ENCODE peak calls at places on chromosomes 12 and 14, in ten cellular contexts. H, Y, W, E, O, N, Q, K, U and I are unnamed samples.

GRCh38 chr12:5567021-5567744 is 135.3 kb downstream of the NTF3 start:
- DNase-seq in H (no peak), Y (no peak), W (no peak), E (no peak), O (no peak), N (peak), Q (no peak), K (no peak), U (no peak), I (no peak)

GRCh38 chr12:10965511-10965910 is 21.2 kb downstream of the TAS2R50 start:
- DNase-seq in H (no peak), Y (no peak), W (no peak), E (no peak), O (no peak), N (no peak), Q (no peak), K (no peak), U (no peak), I (no peak)

GRCh38 chr12:49664591-49665146 is 41.3 kb downstream of the PRPF40B start:
- DNase-seq in H (no peak), Y (no peak), W (peak), E (no peak), O (no peak), N (no peak), Q (no peak), K (no peak), U (no peak), I (peak)

GRCh38 chr12:11768233-11768965 is 118.9 kb downstream of the ETV6 start:
- DNase-seq in H (peak), Y (no peak), W (no peak), E (no peak), O (no peak), N (no peak), Q (no peak), K (no peak), U (no peak), I (no peak)

GRCh38 chr12:74337951-74338350 is 199.7 kb upstream of the ATXN7L3B start:
- DNase-seq in H (no peak), Y (no peak), W (no peak), E (no peak), O (no peak), N (no peak), Q (no peak), K (no peak), U (no peak), I (peak)

GRCh38 chr12:85191-85666 is 18.7 kb downstream of the IQSEC3 start:
- DNase-seq in H (no peak), Y (no peak), W (no peak), E (no peak), O (no peak), N (no peak), Q (no peak), K (no peak), U (no peak), I (no peak)

GRCh38 chr14:77220246-77221017 is 38.8 kb downstream of the TMEM63C start:
- DNase-seq in H (no peak), Y (no peak), W (no peak), E (no peak), O (no peak), N (no peak), Q (no peak), K (no peak), U (no peak), I (no peak)

GRCh38 chr12:91163116-91163515 is 19.5 kb downstream of the DCN start:
- DNase-seq in H (no peak), Y (no peak), W (no peak), E (no peak), O (no peak), N (no peak), Q (no peak), K (no peak), U (no peak), I (no peak)

GRCh38 chr14:99093532-99094517 is 178.2 kb downstream of the BCL11B start:
- DNase-seq in H (no peak), Y (no peak), W (no peak), E (peak), O (no peak), N (no peak), Q (no peak), K (no peak), U (no peak), I (no peak)

GRCh38 chr12:67446716-67447115 is 177.6 kb downstream of the CAND1 start:
- DNase-seq in H (no peak), Y (no peak), W (no peak), E (no peak), O (no peak), N (no peak), Q (no peak), K (no peak), U (no peak), I (no peak)

GRCh38 chr14:39034481-39035296 is 68.3 kb downstream of the SEC23A start:
- DNase-seq in H (no peak), Y (no peak), W (no peak), E (peak), O (peak), N (no peak), Q (no peak), K (no peak), U (no peak), I (no peak)

GRCh38 chr12:47576256-47576655 is 129.6 kb downstream of the RPAP3 start:
- DNase-seq in H (no peak), Y (no peak), W (no peak), E (peak), O (peak), N (no peak), Q (peak), K (no peak), U (no peak), I (no peak)